ENCODE peak calls at places on chromosomes 13 and 19, in eight cellular contexts. W, T, P, C, G, S, R and Z are unnamed samples.

GRCh38 chr19:13906525-13906904 is 514 bp downstream of the CC2D1A start:
- DNase-seq in T (no peak), W (no peak), R (no peak), C (no peak), P (no peak), S (no peak), G (no peak), Z (peak)

GRCh38 chr19:55105237-55105636 is 12.2 kb downstream of the PPP1R12C start:
- DNase-seq in P (no peak), G (no peak), S (no peak), T (no peak), C (no peak), R (no peak), W (no peak), Z (no peak)

GRCh38 chr13:91078093-91078679 is 269.3 kb upstream of the MIR17HG start:
- DNase-seq in W (no peak), T (no peak), G (no peak), P (no peak), S (no peak), R (no peak), C (no peak), Z (no peak)

GRCh38 chr19:14476663-14477401 is 1.7 kb upstream of the PTGER1 start:
- DNase-seq in S (peak), W (no peak), G (no peak), C (peak), T (peak), P (no peak), R (no peak), Z (no peak)

GRCh38 chr13:91747164-91747563 is 348.7 kb downstream of the GPC5 start:
- DNase-seq in P (no peak), T (no peak), R (no peak), S (no peak), G (no peak), W (no peak), C (no peak), Z (no peak)

GRCh38 chr13:75417006-75417384 is 65.0 kb downstream of the TBC1D4 start:
- DNase-seq in C (no peak), R (no peak), T (peak), S (no peak), P (no peak), W (no peak), G (no peak), Z (no peak)

GRCh38 chr13:99542788-99543406 is 41.6 kb downstream of the TM9SF2 start:
- DNase-seq in G (no peak), P (no peak), S (peak), R (no peak), C (no peak), T (no peak), W (peak), Z (no peak)

GRCh38 chr19:7917292-7918061 is 2.7 kb upstream of the SNAPC2 start:
- DNase-seq in R (no peak), S (peak), P (no peak), W (peak), C (no peak), G (no peak), T (peak), Z (peak)

GRCh38 chr19:33412617-33413425 is 39.3 kb downstream of the CEBPG start:
- DNase-seq in G (no peak), T (no peak), P (no peak), S (no peak), C (no peak), W (no peak), R (no peak), Z (no peak)

GRCh38 chr13:99308481-99309087 is 1.4 kb upstream of the GPR183 start:
- DNase-seq in W (no peak), T (peak), G (no peak), R (no peak), S (no peak), P (no peak), C (peak), Z (no peak)

GRCh38 chr13:21014666-21015170 is 46.7 kb downstream of the LATS2 start:
- DNase-seq in C (peak), W (no peak), P (peak), R (no peak), G (no peak), S (no peak), T (peak), Z (peak)

GRCh38 chr19:48664476-48664875 is 8.3 kb downstream of the NTN5 start:
- DNase-seq in G (no peak), S (no peak), C (no peak), R (no peak), W (no peak), P (no peak), T (no peak), Z (no peak)

GRCh38 chr13:67299731-67300130 is 69.6 kb upstream of the PCDH9 start:
- DNase-seq in G (no peak), P (no peak), T (peak), R (no peak), S (no peak), C (no peak), W (no peak), Z (no peak)

GRCh38 chr13:20118268-20119140 is 42.3 kb downstream of the GJA3 start:
- DNase-seq in G (no peak), W (no peak), R (no peak), C (peak), T (no peak), P (peak), S (no peak), Z (peak)

GRCh38 chr19:12995596-12996541 is 594 bp downstream of the NFIX start:
- DNase-seq in W (peak), T (peak), R (no peak), S (no peak), G (no peak), C (no peak), P (no peak), Z (peak)

GRCh38 chr19:12866416-12867119 is 14.7 kb downstream of the DNASE2 start:
- DNase-seq in C (no peak), P (no peak), S (no peak), T (no peak), R (no peak), W (no peak), G (no peak), Z (no peak)

GRCh38 chr19:48196933-48197665 is 26.6 kb downstream of the ZSWIM9 start:
- DNase-seq in T (no peak), S (no peak), G (no peak), P (no peak), C (no peak), W (no peak), R (no peak), Z (no peak)

GRCh38 chr19:29831041-29831548 is 19.3 kb downstream of the CCNE1 start:
- DNase-seq in S (peak), P (no peak), R (no peak), W (no peak), T (no peak), C (no peak), G (no peak), Z (no peak)

GRCh38 chr13:109096101-109096500 is 466.7 kb downstream of the MYO16 start:
- DNase-seq in R (no peak), S (no peak), W (no peak), P (no peak), T (peak), C (no peak), G (no peak), Z (no peak)

GRCh38 chr19:13902993-13903555 is 2.8 kb downstream of the BRME1 start:
- DNase-seq in T (peak), G (no peak), S (no peak), R (no peak), P (no peak), W (no peak), C (no peak), Z (no peak)

GRCh38 chr19:50909240-50910070 is 1.7 kb downstream of the KLK4 start:
- DNase-seq in S (no peak), C (no peak), P (peak), R (no peak), G (no peak), W (peak), T (no peak), Z (peak)

GRCh38 chr19:1421958-1422305 is 14.5 kb downstream of the DAZAP1 start:
- DNase-seq in T (no peak), W (no peak), R (no peak), P (no peak), G (no peak), S (no peak), C (no peak), Z (no peak)

GRCh38 chr13:42007844-42008243 is 40.6 kb upstream of the DGKH start:
- DNase-seq in G (no peak), T (peak), C (no peak), S (no peak), R (no peak), W (no peak), P (no peak), Z (no peak)

GRCh38 chr13:85538957-85539356 is 260.3 kb downstream of the SLITRK6 start:
- DNase-seq in C (no peak), W (no peak), G (no peak), S (no peak), R (no peak), T (no peak), P (no peak), Z (no peak)

GRCh38 chr13:102002271-102002670 is 399.6 kb downstream of the FGF14 start:
- DNase-seq in S (no peak), T (no peak), W (no peak), R (no peak), G (no peak), C (no peak), P (no peak), Z (no peak)